ENCODE peak calls at places on chromosome 17, in ten cellular contexts. M, H, Z, N, X, P, W, J, L and K are unnamed samples.

GRCh38 chr17:59668816-59669215 is 38.4 kb downstream of the PTRH2 start:
- DNase-seq in Z (no peak), M (no peak), J (peak), N (no peak), L (peak), H (no peak), W (peak), P (no peak), X (peak), K (no peak)

GRCh38 chr17:19569785-19570496 is 36.3 kb downstream of the SLC47A1 start:
- DNase-seq in L (no peak), X (no peak), H (no peak), N (peak), M (peak), W (peak), P (no peak), Z (no peak), J (no peak), K (no peak)

GRCh38 chr17:83180264-83180995 is 101.0 kb downstream of the METRNL start:
- DNase-seq in Z (peak), M (peak), L (no peak), P (no peak), W (no peak), N (no peak), H (peak), X (no peak), J (no peak), K (no peak)

GRCh38 chr17:79036609-79037008 is 12.6 kb downstream of the C1QTNF1 start:
- DNase-seq in M (no peak), J (no peak), X (peak), Z (no peak), P (no peak), N (no peak), H (no peak), W (peak), L (peak), K (peak)

GRCh38 chr17:1158879-1159278 is 20.9 kb downstream of the ABR start:
- DNase-seq in N (no peak), M (no peak), P (no peak), W (no peak), L (no peak), Z (no peak), J (no peak), H (no peak), X (peak), K (no peak)

GRCh38 chr17:75889454-75889853 is 7.3 kb downstream of the TRIM65 start:
- DNase-seq in M (no peak), N (no peak), J (no peak), W (peak), P (no peak), X (no peak), Z (no peak), H (no peak), L (no peak), K (no peak)

GRCh38 chr17:57108656-57109392 is 23.8 kb downstream of the AKAP1 start:
- DNase-seq in X (no peak), L (no peak), H (no peak), P (no peak), M (peak), W (no peak), Z (no peak), N (no peak), J (no peak), K (no peak)

GRCh38 chr17:76166906-76167305 is 25.9 kb upstream of the FOXJ1 start:
- DNase-seq in M (no peak), P (no peak), W (no peak), L (no peak), X (no peak), N (no peak), J (no peak), Z (no peak), H (no peak), K (no peak)

GRCh38 chr17:80779961-80780380 is 211.7 kb upstream of the CHMP6 start:
- DNase-seq in M (no peak), J (no peak), H (peak), N (no peak), X (peak), P (no peak), L (no peak), W (no peak), Z (no peak), K (no peak)

GRCh38 chr17:1878419-1879121 is 48.8 kb downstream of the RPA1 start:
- DNase-seq in H (no peak), L (no peak), X (no peak), N (no peak), P (no peak), J (no peak), W (peak), Z (no peak), M (no peak), K (no peak)

GRCh38 chr17:82440377-82440981 is 10.1 kb downstream of the CYBC1 start:
- DNase-seq in W (no peak), N (no peak), X (no peak), L (no peak), M (peak), Z (no peak), H (no peak), P (no peak), J (no peak), K (no peak)

GRCh38 chr17:35743911-35744328 is 9.1 kb downstream of the GAS2L2 start:
- DNase-seq in X (peak), M (no peak), P (peak), Z (no peak), J (no peak), N (no peak), H (no peak), W (peak), L (peak), K (peak)

GRCh38 chr17:42194133-42194899 is at the start of gene GHDC:
- DNase-seq in Z (peak), W (no peak), X (peak), J (peak), L (peak), P (peak), M (peak), H (peak), N (peak), K (peak)

GRCh38 chr17:50533720-50534148 is 1.2 kb downstream of the EPN3 start:
- DNase-seq in L (no peak), N (no peak), X (peak), P (no peak), M (peak), Z (peak), W (peak), J (no peak), H (peak), K (peak)

GRCh38 chr17:64146418-64147109 is 16.6 kb upstream of the ERN1 start:
- DNase-seq in X (peak), W (peak), H (peak), N (peak), Z (peak), P (peak), L (peak), J (no peak), M (peak), K (peak)

GRCh38 chr17:63275318-63275967 is 170.7 kb downstream of the CYB561 start:
- DNase-seq in H (no peak), P (no peak), X (peak), Z (no peak), L (peak), N (no peak), W (peak), J (peak), M (no peak), K (peak)

GRCh38 chr17:57396515-57396921 is 140.2 kb downstream of the MSI2 start:
- DNase-seq in N (no peak), L (no peak), P (no peak), H (no peak), W (no peak), J (no peak), Z (no peak), M (peak), X (no peak), K (no peak)

GRCh38 chr17:75854111-75854748 is 905 bp downstream of the WBP2 start:
- DNase-seq in Z (no peak), W (peak), X (peak), H (no peak), J (no peak), L (peak), P (no peak), N (no peak), M (no peak), K (no peak)

GRCh38 chr17:44604149-44605115 is 47.1 kb downstream of the FZD2 start:
- DNase-seq in Z (no peak), J (no peak), H (no peak), M (no peak), P (no peak), X (no peak), L (no peak), W (no peak), N (no peak), K (no peak)

GRCh38 chr17:71287246-71287828 is 833.5 kb upstream of the SOX9 start:
- DNase-seq in L (no peak), J (no peak), W (no peak), X (no peak), M (no peak), N (no peak), H (no peak), Z (no peak), P (no peak), K (no peak)

GRCh38 chr17:81904600-81905423 is 2.8 kb downstream of the NPB start:
- DNase-seq in W (no peak), H (no peak), L (no peak), X (no peak), N (no peak), P (no peak), J (no peak), M (no peak), Z (no peak), K (no peak)

GRCh38 chr17:76345377-76345945 is 8.3 kb downstream of the PRPSAP1 start:
- DNase-seq in J (no peak), W (no peak), H (no peak), N (no peak), P (no peak), Z (no peak), L (no peak), M (no peak), X (peak), K (no peak)

GRCh38 chr17:64131606-64132270 is 1.8 kb upstream of the ERN1 start:
- DNase-seq in X (no peak), M (no peak), N (peak), P (no peak), L (no peak), H (no peak), J (no peak), W (no peak), Z (no peak), K (no peak)

GRCh38 chr17:77492446-77493237 is 351.9 kb downstream of the SEC14L1 start:
- DNase-seq in Z (peak), L (no peak), N (no peak), W (no peak), J (no peak), P (no peak), M (no peak), H (no peak), X (no peak), K (no peak)

GRCh38 chr17:64240741-64241347 is 22.2 kb downstream of the TEX2 start:
- DNase-seq in J (no peak), P (no peak), L (peak), H (peak), N (no peak), W (peak), Z (no peak), X (peak), M (peak), K (no peak)

GRCh38 chr17:3755335-3756030 is 31.8 kb downstream of the HASPIN start:
- DNase-seq in P (no peak), J (no peak), Z (no peak), X (no peak), M (no peak), W (no peak), L (no peak), N (no peak), H (no peak), K (no peak)

GRCh38 chr17:41464682-41465081 is 2.5 kb downstream of the KRT32 start:
- DNase-seq in Z (peak), J (peak), W (peak), H (no peak), N (no peak), P (no peak), L (peak), M (no peak), X (peak), K (peak)

GRCh38 chr17:62827722-62828498 is 19.8 kb upstream of the MARCHF10 start:
- DNase-seq in W (peak), X (peak), M (no peak), H (peak), L (no peak), P (no peak), J (no peak), Z (no peak), N (no peak), K (no peak)

GRCh38 chr17:73593249-73593965 is 50.8 kb downstream of the SDK2 start:
- DNase-seq in W (no peak), Z (no peak), N (no peak), H (no peak), X (no peak), L (no peak), M (no peak), J (no peak), P (no peak), K (no peak)

GRCh38 chr17:73594025-73594424 is 50.2 kb downstream of the SDK2 start:
- DNase-seq in H (no peak), Z (no peak), X (no peak), P (no peak), L (no peak), J (no peak), W (no peak), N (no peak), M (no peak), K (no peak)

GRCh38 chr17:73594598-73594997 is 49.6 kb downstream of the SDK2 start:
- DNase-seq in N (no peak), Z (no peak), H (no peak), P (no peak), M (no peak), J (no peak), W (no peak), X (no peak), L (no peak), K (no peak)

GRCh38 chr17:73595931-73596330 is 48.3 kb downstream of the SDK2 start:
- DNase-seq in N (no peak), M (no peak), X (no peak), H (no peak), W (no peak), P (no peak), J (no peak), L (no peak), Z (no peak), K (no peak)

DNA sequence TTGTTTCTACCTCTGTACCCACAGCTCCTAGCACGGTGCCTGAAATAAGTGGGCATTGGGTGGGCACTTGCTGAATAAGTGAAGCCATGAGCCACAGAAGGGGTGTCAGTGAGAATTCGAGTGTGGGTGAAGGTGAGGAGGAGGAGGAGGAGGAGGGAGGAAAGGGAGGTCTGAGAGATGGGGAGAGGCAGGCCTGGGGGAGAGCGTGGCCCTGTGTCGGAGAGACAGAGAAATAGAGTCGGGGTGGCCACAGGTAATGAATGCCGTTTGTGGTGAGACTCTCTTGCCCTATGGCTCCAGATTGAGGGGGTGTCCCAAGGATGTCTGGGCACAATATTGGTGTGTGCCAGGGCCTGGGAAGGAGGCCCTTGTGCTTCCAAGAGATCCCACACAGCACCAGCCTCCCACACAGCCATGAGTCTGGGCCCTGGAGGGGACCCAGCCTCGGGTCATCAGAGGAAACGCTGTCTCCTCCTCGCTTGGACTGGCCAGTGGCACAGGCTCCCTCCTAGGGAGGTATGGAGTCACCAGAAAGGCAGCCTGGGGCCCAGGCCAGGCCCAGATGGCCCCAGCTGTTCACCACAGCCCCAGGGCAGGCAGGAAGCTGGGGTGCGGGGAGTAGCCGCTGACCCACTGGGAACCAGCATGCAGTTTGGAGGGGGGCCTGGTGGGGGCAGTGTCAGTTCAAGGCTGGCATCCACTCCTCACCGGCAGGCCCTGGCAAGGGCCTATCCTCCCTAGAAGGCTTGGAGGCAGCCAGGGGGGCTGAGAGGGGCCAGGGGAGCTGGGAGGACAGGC is 49.0 kb downstream of the SDK2 start:
- DNase-seq in P (peak), H (peak), X (no peak), J (no peak), W (no peak), Z (no peak), L (peak), M (peak), N (no peak), K (peak)
- TF ChIP-seq CTCF in P (peak), H (peak), X (no peak), J (peak), W (peak), Z (peak), L (no peak), M (peak), N (no peak), K (no peak)

DNA sequence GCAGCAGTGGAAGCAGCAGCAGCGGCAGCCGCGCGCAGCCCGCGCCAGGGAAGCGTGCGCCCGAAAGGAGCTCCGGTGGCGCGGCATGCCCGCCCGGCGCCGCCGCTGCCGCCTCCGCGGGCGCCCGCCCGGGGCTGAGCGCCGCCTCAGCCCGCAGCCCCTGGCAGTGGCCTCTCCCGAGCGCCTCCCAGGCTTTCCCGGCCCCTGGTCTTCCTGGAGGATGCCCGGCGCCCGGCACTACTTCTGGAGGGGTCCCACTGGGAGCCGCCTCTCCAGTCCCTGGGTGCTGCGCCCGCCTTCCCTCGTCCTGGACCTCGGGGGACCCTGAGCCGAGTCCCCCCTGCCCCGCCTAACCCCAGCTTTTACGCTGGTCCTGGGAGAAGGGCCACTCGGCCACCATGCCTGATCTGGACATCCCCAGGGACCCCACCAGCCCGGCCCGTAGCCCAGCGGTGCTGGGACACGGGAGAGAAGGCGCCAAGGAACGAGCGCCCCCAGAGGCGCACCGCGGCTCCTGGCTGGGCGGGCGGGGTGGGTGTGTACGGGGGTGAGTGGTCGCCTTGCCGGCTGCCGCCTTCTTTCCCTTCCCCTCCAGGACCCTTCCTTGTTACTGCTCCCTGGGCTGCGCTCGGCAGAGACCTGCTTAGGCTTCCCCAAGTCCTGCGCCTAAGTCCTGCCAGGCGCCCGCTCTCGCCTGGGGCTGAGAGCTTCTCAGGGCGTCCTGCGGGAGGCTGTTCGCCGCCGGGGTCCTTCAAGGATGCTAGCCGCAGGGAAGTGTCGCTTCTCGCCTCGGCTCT is 713 bp downstream of the ASIC2 start:
- DNase-seq in H (peak), M (peak), L (peak), P (peak), W (no peak), J (no peak), Z (no peak), X (peak), N (no peak), K (no peak)
- TF ChIP-seq CTCF in H (peak), M (no peak), L (peak), P (peak), W (no peak), J (no peak), Z (peak), X (peak), N (no peak), K (no peak)

DNA sequence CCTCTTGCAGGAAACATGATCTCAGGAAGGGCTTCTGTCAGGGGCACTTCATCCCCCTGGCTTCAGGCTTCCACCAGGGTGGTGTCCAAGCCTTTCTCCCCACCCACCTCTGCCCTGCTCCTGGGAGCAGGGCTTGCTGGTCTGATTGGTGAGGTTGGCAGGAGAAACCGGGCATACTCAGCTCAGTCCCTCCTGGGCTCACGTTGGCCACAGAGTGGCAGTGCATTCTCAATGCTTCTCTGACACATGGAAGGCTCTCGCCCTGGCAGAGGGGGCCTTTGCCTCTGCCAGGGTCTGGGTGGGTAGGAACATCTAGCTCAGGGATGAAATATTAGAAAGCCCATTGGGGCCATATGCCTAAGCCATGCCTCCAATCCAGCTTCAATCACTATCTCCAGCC is 142.8 kb downstream of the AXIN2 start:
- DNase-seq in P (no peak), N (no peak), X (no peak), L (no peak), H (no peak), W (peak), Z (no peak), J (no peak), M (peak), K (no peak)
- TF ChIP-seq CTCF in P (no peak), N (no peak), X (no peak), L (no peak), H (no peak), W (peak), Z (no peak), J (peak), M (peak), K (no peak)

DNA sequence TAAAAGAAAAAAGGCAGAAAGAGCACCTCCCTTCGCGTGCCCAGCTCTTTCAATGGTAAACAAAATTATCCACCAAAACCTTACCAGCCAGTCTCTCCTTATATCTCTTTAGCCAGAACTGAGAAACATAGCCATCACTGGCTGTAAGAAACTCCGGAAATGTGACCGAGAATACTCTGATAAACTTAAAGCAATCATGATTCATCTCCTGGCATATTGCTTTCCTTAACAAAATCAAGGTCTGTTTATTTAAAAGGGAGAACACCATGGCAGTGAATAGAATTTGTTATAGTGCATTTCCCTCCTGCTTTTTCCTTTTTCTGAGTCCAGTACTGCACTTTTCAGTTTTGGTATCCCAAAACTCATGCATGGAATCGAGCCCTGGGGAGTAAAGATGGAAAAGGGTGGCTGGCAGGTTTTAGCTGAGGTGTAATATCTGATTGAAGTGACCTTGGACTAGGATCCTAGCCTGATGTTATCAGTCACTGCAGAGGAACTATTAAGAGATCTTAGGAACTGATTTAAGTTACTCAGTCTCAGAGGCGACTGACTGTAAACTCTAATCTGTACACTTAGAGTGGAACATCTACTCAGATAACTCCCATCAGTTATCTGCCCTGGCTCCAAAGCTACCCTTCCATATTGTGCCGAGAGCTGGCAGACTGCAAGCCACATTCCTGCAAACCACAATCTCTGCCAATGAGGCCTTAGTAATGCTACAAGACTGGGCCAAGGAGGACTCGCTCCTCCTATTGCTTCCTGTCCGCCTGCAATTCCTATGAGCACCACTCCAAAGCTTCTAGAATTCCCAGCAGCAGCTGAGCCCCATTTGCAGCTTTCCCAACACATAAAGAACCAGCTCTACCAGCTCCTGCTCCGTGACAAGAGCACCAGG is 7.4 kb upstream of the COX10 start:
- DNase-seq in M (no peak), L (peak), J (no peak), W (peak), H (no peak), X (peak), Z (no peak), P (no peak), N (no peak), K (no peak)
- TF ChIP-seq CTCF in M (no peak), L (no peak), J (no peak), W (no peak), H (no peak), X (peak), Z (no peak), P (no peak), N (no peak), K (no peak)